ENCODE peak calls at places on chromosomes 13 and 19, in seven cellular contexts. Y is AG08395; H is activated T-helper 9 cell treated with anti-CD3 and anti-CD28 coated beads, Interleukin-2, amount 50 U/mL, for 16 hours; W is GDM1; L is heart right ventricle; P is NCI-H1417 treated with DMSO at 0.1 percent for 48 hours; C is stimulated activated naive B cell treated with anti-CD40 and anti-IgM and Interleukin-4, amounts not matched to agents 10 μg/mL and 1 μg/mL and 100 μg/mL, for 72 hours. T is an unnamed sample.

GRCh38 chr19:4534836-4535658 is at the start of gene PLIN5:
- DNase-seq in Y (peak), H (no peak), W (no peak), L (peak), P (peak), C (peak), T (no peak)

GRCh38 chr13:34243396-34243795 is 425.4 kb downstream of the RFC3 start:
- DNase-seq in Y (no peak), H (no peak), W (no peak), L (peak), P (no peak), C (no peak), T (no peak)

GRCh38 chr19:47272448-47273312 is 2.0 kb upstream of the INAFM1 start:
- DNase-seq in Y (peak), H (peak), W (no peak), L (no peak), P (no peak), C (no peak), T (no peak)

GRCh38 chr13:35219021-35219420 is 257.5 kb downstream of the MAB21L1 start:
- DNase-seq in Y (no peak), H (no peak), W (no peak), L (no peak), P (no peak), C (no peak), T (no peak)

GRCh38 chr13:78606471-78607408 is 3.4 kb upstream of the POU4F1 start:
- DNase-seq in Y (no peak), H (no peak), W (no peak), L (no peak), P (no peak), C (no peak), T (no peak)

GRCh38 chr13:44810067-44810840 is 179.0 kb downstream of the NUFIP1 start:
- DNase-seq in Y (no peak), H (no peak), W (peak), L (no peak), P (peak), C (no peak), T (no peak)

GRCh38 chr19:30228113-30228725 is 144.0 kb upstream of the ZNF536 start:
- DNase-seq in Y (peak), H (no peak), W (no peak), L (no peak), P (no peak), C (no peak), T (no peak)

GRCh38 chr13:32426981-32427851 is 714 bp downstream of the N4BP2L1 start:
- DNase-seq in Y (no peak), H (peak), W (peak), L (peak), P (no peak), C (peak), T (no peak)

GRCh38 chr13:51923983-51924539 is 62.3 kb downstream of the CCDC70 start:
- DNase-seq in Y (peak), H (no peak), W (no peak), L (no peak), P (no peak), C (no peak), T (no peak)

GRCh38 chr19:14363203-14364097 is 17.8 kb upstream of the ADGRE5 start:
- DNase-seq in Y (peak), H (peak), W (peak), L (peak), P (no peak), C (peak), T (no peak)